ENCODE peak calls at places on chromosomes 13 and 19, in ten cellular contexts. Z, U, K, N, O, V, G, P, Y and Q are unnamed samples.
A peak's percentile ranks its signal among the peaks of the same experiment; 100 is the strongest.

GRCh38 chr19:2540646-2541454 is 64.9 kb downstream of the GADD45B start:
- DNase-seq in V (no peak), U (peak; percentile 75), Y (peak; percentile 81), G (no peak), O (peak; percentile 97), N (peak; percentile 79), P (peak; percentile 92), Z (peak; percentile 92), K (peak; percentile 99), Q (peak; percentile 89)

GRCh38 chr19:4449022-4449825 is 8.4 kb downstream of the UBXN6 start:
- DNase-seq in K (no peak), V (no peak), P (peak; percentile 60), Y (no peak), U (no peak), Z (no peak), G (no peak), O (no peak), N (no peak), Q (no peak)

GRCh38 chr13:92074658-92075057 is 676.2 kb downstream of the GPC5 start:
- DNase-seq in U (no peak), Z (no peak), N (peak; percentile 4), O (no peak), G (no peak), P (peak; percentile 43), Y (no peak), K (peak; percentile 65), V (no peak), Q (no peak)

GRCh38 chr19:35222373-35223005 is 6.0 kb downstream of the FAM187B start:
- DNase-seq in U (no peak), K (no peak), Z (no peak), V (no peak), O (no peak), N (no peak), G (no peak), Y (no peak), P (no peak), Q (no peak)

GRCh38 chr13:36158606-36159005 is 27.4 kb upstream of the DCLK1 start:
- DNase-seq in P (no peak), K (no peak), V (no peak), U (no peak), Y (no peak), N (peak; percentile 67), O (no peak), Z (no peak), G (no peak), Q (no peak)

GRCh38 chr13:99970761-99971575 is 599 bp downstream of the ZIC5 start:
- DNase-seq in Y (no peak), Z (no peak), G (no peak), N (no peak), O (no peak), U (no peak), K (peak; percentile 69), P (no peak), V (no peak), Q (no peak)

GRCh38 chr19:43527860-43528622 is 1.0 kb upstream of the ETHE1 start:
- DNase-seq in K (no peak), N (no peak), Y (no peak), V (no peak), O (no peak), U (peak; percentile 15), G (no peak), P (no peak), Z (no peak), Q (no peak)

GRCh38 chr19:42251572-42251990 is 3.3 kb downstream of the ERF start:
- DNase-seq in K (no peak), V (no peak), Y (no peak), O (no peak), N (no peak), G (no peak), P (no peak), Z (no peak), U (no peak), Q (no peak)

GRCh38 chr13:102555914-102556553 is 40.8 kb upstream of the TPP2 start:
- DNase-seq in P (peak; percentile 56), U (no peak), Z (no peak), Y (no peak), V (no peak), G (no peak), K (peak; percentile 74), N (peak; percentile 22), O (peak; percentile 26), Q (no peak)

GRCh38 chr13:30774214-30774730 is 38.9 kb downstream of the ALOX5AP start:
- DNase-seq in Z (no peak), U (no peak), O (no peak), K (no peak), P (no peak), G (no peak), V (no peak), Y (no peak), N (no peak), Q (no peak)

GRCh38 chr19:3065675-3066357 is 3.5 kb upstream of the TLE5 start:
- DNase-seq in Y (peak; percentile 42), O (no peak), K (no peak), N (no peak), Z (no peak), G (no peak), U (no peak), V (peak; percentile 88), P (no peak), Q (no peak)

GRCh38 chr19:30686252-30686762 is 314.1 kb downstream of the ZNF536 start:
- DNase-seq in U (no peak), Z (no peak), O (no peak), V (no peak), P (peak; percentile 40), N (no peak), Y (no peak), G (no peak), K (peak; percentile 26), Q (no peak)
- TF ChIP-seq CTCF in U (no peak), Z (no peak), O (no peak), V (no peak), P (peak; percentile 27), N (no peak), Y (peak; percentile 13), G (no peak), K (no peak), Q (peak; percentile 39)

GRCh38 chr13:20356437-20356836 is 124.3 kb upstream of the GJB6 start:
- DNase-seq in G (no peak), Y (no peak), N (no peak), K (no peak), P (no peak), U (no peak), Z (no peak), O (no peak), V (no peak), Q (no peak)

GRCh38 chr13:20354722-20355121 is 122.6 kb upstream of the GJB6 start:
- DNase-seq in N (no peak), V (no peak), Z (no peak), U (no peak), K (no peak), G (no peak), P (no peak), Y (no peak), O (no peak), Q (no peak)

GRCh38 chr13:20351279-20352022 is 119.3 kb upstream of the GJB6 start:
- DNase-seq in Z (peak; percentile 59), K (no peak), N (no peak), V (no peak), G (no peak), Y (no peak), O (peak; percentile 75), P (peak; percentile 56), U (no peak), Q (no peak)

GRCh38 chr13:20350819-20351218 is 118.7 kb upstream of the GJB6 start:
- DNase-seq in Y (no peak), G (no peak), N (no peak), O (no peak), V (no peak), U (no peak), Z (no peak), K (no peak), P (no peak), Q (no peak)

GRCh38 chr13:20353973-20354372 is 121.9 kb upstream of the GJB6 start:
- DNase-seq in Y (no peak), P (peak; percentile 58), U (no peak), V (no peak), Z (no peak), K (no peak), O (peak; percentile 67), N (no peak), G (no peak), Q (no peak)
- TF ChIP-seq CTCF in Y (no peak), P (peak; percentile 28), U (no peak), V (no peak), Z (no peak), K (no peak), O (peak; percentile 30), N (peak; percentile 35), G (peak; percentile 54), Q (no peak)

DNA sequence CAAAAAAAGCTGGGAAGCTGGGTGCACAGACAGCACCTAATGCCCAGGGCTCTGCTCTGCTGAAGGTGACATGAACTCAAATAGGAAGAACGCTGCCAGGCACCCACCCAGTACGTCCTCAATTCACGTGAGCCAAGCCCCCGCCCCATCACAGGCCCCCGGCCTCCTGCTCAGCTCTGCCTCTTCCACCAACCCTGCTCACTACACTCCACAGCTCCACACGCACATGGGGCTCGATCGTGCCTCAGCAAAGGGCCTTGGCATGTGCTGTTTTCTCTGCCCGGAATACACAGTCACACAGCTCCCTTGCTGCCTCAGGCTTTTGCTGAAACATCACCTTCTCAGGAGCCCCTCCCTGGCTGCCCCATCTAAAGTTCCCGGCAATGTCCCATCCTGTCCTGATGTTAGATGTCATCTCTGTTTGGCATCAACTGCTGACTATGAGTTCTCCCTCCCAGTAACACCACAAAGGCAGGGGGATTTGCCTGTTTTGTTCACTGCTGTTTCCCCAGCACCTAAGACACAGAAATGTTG is 2.3 kb downstream of the ATP13A1 start:
- DNase-seq in V (no peak), N (no peak), Y (no peak), K (no peak), O (no peak), U (no peak), G (no peak), Z (no peak), P (no peak), Q (no peak)
- TF ChIP-seq CTCF in V (no peak), N (no peak), Y (no peak), K (no peak), O (no peak), U (no peak), G (no peak), Z (no peak), P (no peak), Q (no peak)

DNA sequence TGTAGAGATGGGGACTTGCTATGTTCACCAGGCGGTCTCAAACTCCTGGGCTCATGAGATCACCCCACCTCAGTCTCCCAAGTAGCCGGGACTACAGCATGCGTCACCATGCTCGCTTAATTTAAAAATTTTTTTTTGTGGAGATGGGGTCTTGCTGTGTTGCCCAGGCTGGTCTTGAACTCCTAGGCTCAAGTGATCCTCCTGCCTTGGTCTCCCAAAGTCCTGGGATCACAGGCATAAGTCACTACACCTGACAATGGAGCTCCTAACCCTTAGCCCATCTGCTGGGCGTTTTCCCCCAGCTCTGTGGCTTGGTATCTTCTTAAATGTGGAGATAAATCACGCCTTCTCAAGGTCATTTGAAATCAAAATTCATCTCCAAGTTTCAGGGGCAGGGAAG is 6.3 kb upstream of the ADAMTS10 start:
- DNase-seq in P (no peak), V (no peak), Z (no peak), N (no peak), G (no peak), Y (no peak), K (no peak), O (no peak), U (no peak), Q (no peak)
- TF ChIP-seq CTCF in P (no peak), V (no peak), Z (no peak), N (no peak), G (no peak), Y (no peak), K (no peak), O (no peak), U (no peak), Q (no peak)

GRCh38 chr13:94362411-94362909 is 117.0 kb downstream of the DCT start:
- DNase-seq in Z (peak; percentile 70), N (peak; percentile 63), U (peak; percentile 33), G (peak; percentile 2), P (peak; percentile 95), V (peak; percentile 70), O (peak; percentile 95), Y (peak; percentile 59), K (peak; percentile 92), Q (peak; percentile 73)
- TF ChIP-seq CTCF in Z (peak; percentile 71), N (peak; percentile 83), U (peak; percentile 79), G (peak; percentile 88), P (peak; percentile 80), V (peak; percentile 94), O (peak; percentile 94), Y (peak; percentile 97), K (peak; percentile 95), Q (peak; percentile 75)